ENCODE peak calls at places on chromosomes 4 and X, in seven cellular contexts. V is AG20443, Z is epithelial cell of proximal tubule, C is mesendoderm, N is left cardiac atrium, S is substantia nigra, I is right lobe of liver. F is an unnamed sample.

GRCh38 chrX:2432298-2432863 is 68.4 kb downstream of the DHRSX start:
- DNase-seq in V (no peak), Z (no peak), C (no peak), N (no peak), S (no peak), I (no peak), F (no peak)

GRCh38 chrX:10098235-10098819 is 58.4 kb upstream of the CLCN4 start:
- DNase-seq in V (peak; percentile 34), Z (no peak), C (no peak), N (no peak), S (no peak), I (no peak), F (no peak)

GRCh38 chr4:149884046-149884445 is 68.4 kb upstream of the IQCM start:
- DNase-seq in V (peak; percentile 48), Z (no peak), C (no peak), N (peak; percentile 40), S (peak; percentile 14), I (peak; percentile 50), F (no peak)

GRCh38 chrX:151753313-151754041 is 18.9 kb downstream of the CNGA2 start:
- DNase-seq in V (peak; percentile 83), Z (no peak), C (peak; percentile 59), N (peak; percentile 56), S (peak; percentile 41), I (peak; percentile 71), F (no peak)

GRCh38 chr4:26953361-26953760 is 92.7 kb downstream of the STIM2 start:
- DNase-seq in V (no peak), Z (no peak), C (no peak), N (no peak), S (no peak), I (no peak), F (no peak)

GRCh38 chr4:109921384-109921808 is 8.7 kb downstream of the EGF start:
- DNase-seq in V (peak; percentile 75), Z (peak; percentile 96), C (peak; percentile 95), N (no peak), S (no peak), I (no peak), F (no peak)

GRCh38 chr4:172865103-172865502 is 303.5 kb upstream of the GALNT7 start:
- DNase-seq in V (no peak), Z (no peak), C (no peak), N (no peak), S (no peak), I (no peak), F (no peak)

GRCh38 chrX:76433219-76433618 is 5.7 kb downstream of the MAGEE1 start:
- DNase-seq in V (no peak), Z (no peak), C (no peak), N (no peak), S (no peak), I (no peak), F (no peak)

GRCh38 chr4:165325732-165326512 is 1.5 kb upstream of the MSMO1 start:
- DNase-seq in V (peak; percentile 31), Z (peak; percentile 52), C (peak; percentile 76), N (no peak), S (no peak), I (no peak), F (no peak)

GRCh38 chr4:24076811-24077210 is 187.0 kb upstream of the PPARGC1A start:
- DNase-seq in V (no peak), Z (no peak), C (no peak), N (no peak), S (no peak), I (no peak), F (no peak)

GRCh38 chr4:88919056-88919455 is 137.9 kb downstream of the FAM13A start:
- DNase-seq in V (no peak), Z (no peak), C (no peak), N (no peak), S (no peak), I (no peak), F (no peak)

GRCh38 chrX:135396566-135396965 is 25.2 kb upstream of the SMIM10L2A start:
- DNase-seq in V (no peak), Z (no peak), C (no peak), N (no peak), S (no peak), I (no peak), F (no peak)

GRCh38 chr4:25532579-25532978 is 123.1 kb upstream of the SLC34A2 start:
- DNase-seq in V (no peak), Z (no peak), C (no peak), N (no peak), S (no peak), I (no peak), F (no peak)

GRCh38 chrX:42220722-42221121 is 297.4 kb upstream of the CASK start:
- DNase-seq in V (no peak), Z (no peak), C (no peak), N (no peak), S (no peak), I (no peak), F (no peak)

GRCh38 chr4:176545886-176546285 is 226.1 kb downstream of the SPCS3 start:
- DNase-seq in V (no peak), Z (no peak), C (no peak), N (no peak), S (no peak), I (no peak), F (no peak)

GRCh38 chr4:165700855-165701254 is 172.2 kb upstream of the TLL1 start:
- DNase-seq in V (no peak), Z (no peak), C (peak; percentile 74), N (no peak), S (no peak), I (peak; percentile 24), F (no peak)

GRCh38 chr4:38568768-38569167 is 95.2 kb upstream of the KLF3 start:
- DNase-seq in V (no peak), Z (no peak), C (no peak), N (no peak), S (no peak), I (no peak), F (no peak)

GRCh38 chr4:37685211-37685725 is 908 bp downstream of the RELL1 start:
- DNase-seq in V (peak; percentile 43), Z (no peak), C (peak; percentile 46), N (no peak), S (no peak), I (no peak), F (peak; percentile 48)

GRCh38 chrX:12973561-12974216 is 1.2 kb upstream of the TMSB4X start:
- DNase-seq in V (no peak), Z (no peak), C (no peak), N (no peak), S (peak; percentile 30), I (no peak), F (no peak)

GRCh38 chr4:87746001-87746400 is 53.4 kb upstream of the IBSP start:
- DNase-seq in V (no peak), Z (no peak), C (no peak), N (no peak), S (no peak), I (no peak), F (no peak)

GRCh38 chr4:61890321-61890720 is 690.2 kb downstream of the ADGRL3 start:
- DNase-seq in V (no peak), Z (no peak), C (peak; percentile 14), N (no peak), S (no peak), I (no peak), F (no peak)

GRCh38 chr4:85823295-85823694 is 348.3 kb downstream of the ARHGAP24 start:
- DNase-seq in V (peak; percentile 18), Z (no peak), C (peak; percentile 66), N (peak; percentile 29), S (no peak), I (no peak), F (no peak)

GRCh38 chr4:87193958-87194675 is 26.3 kb downstream of the KLHL8 start:
- DNase-seq in V (no peak), Z (no peak), C (no peak), N (no peak), S (no peak), I (no peak), F (no peak)

GRCh38 chr4:77599378-77599777 is 6.2 kb upstream of the CXCL13 start:
- DNase-seq in V (peak; percentile 69), Z (no peak), C (peak; percentile 66), N (no peak), S (no peak), I (no peak), F (no peak)

GRCh38 chr4:40831462-40831861 is 81.7 kb downstream of the NSUN7 start:
- DNase-seq in V (no peak), Z (no peak), C (no peak), N (no peak), S (peak; percentile 63), I (no peak), F (no peak)

GRCh38 chrX:20317873-20318272 is 51.2 kb upstream of the RPS6KA3 start:
- DNase-seq in V (peak; percentile 9), Z (peak; percentile 36), C (no peak), N (no peak), S (no peak), I (no peak), F (no peak)

GRCh38 chr4:183407635-183408463 is 36.6 kb upstream of the CDKN2AIP start:
- DNase-seq in V (no peak), Z (no peak), C (no peak), N (no peak), S (no peak), I (no peak), F (no peak)

GRCh38 chrX:30196322-30196721 is 19.0 kb upstream of the MAGEB2 start:
- DNase-seq in V (peak; percentile 15), Z (no peak), C (peak; percentile 66), N (no peak), S (no peak), I (no peak), F (no peak)

GRCh38 chrX:12974217-12974796 is 603 bp upstream of the TMSB4X start:
- DNase-seq in V (peak; percentile 69), Z (no peak), C (peak; percentile 59), N (peak; percentile 70), S (peak; percentile 20), I (peak; percentile 53), F (no peak)

GRCh38 chrX:23773601-23774175 is 9.3 kb upstream of the SAT1 start:
- DNase-seq in V (no peak), Z (no peak), C (no peak), N (no peak), S (no peak), I (no peak), F (peak; percentile 27)

GRCh38 chr4:100014616-100015015 is 64.5 kb upstream of the H2AZ1 start:
- DNase-seq in V (no peak), Z (no peak), C (no peak), N (no peak), S (no peak), I (no peak), F (no peak)

GRCh38 chrX:47169726-47170515 is 23.7 kb upstream of the UBA1 start:
- DNase-seq in V (peak; percentile 34), Z (no peak), C (no peak), N (peak; percentile 57), S (no peak), I (no peak), F (no peak)

GRCh38 chr4:59024257-59024656 is 1914.1 kb upstream of the IGFBP7 start:
- DNase-seq in V (no peak), Z (no peak), C (no peak), N (no peak), S (no peak), I (no peak), F (no peak)

GRCh38 chr4:54165438-54165837 is 63.7 kb upstream of the PDGFRA start:
- DNase-seq in V (peak; percentile 86), Z (peak; percentile 83), C (peak; percentile 63), N (no peak), S (no peak), I (no peak), F (no peak)

GRCh38 chr4:17521595-17521994 is 6.6 kb downstream of the CLRN2 start:
- DNase-seq in V (no peak), Z (no peak), C (no peak), N (no peak), S (no peak), I (no peak), F (no peak)

GRCh38 chr4:138007572-138007971 is 234.6 kb downstream of the SLC7A11 start:
- DNase-seq in V (no peak), Z (no peak), C (peak; percentile 47), N (no peak), S (no peak), I (no peak), F (no peak)